ENCODE peak calls at places on chromosomes 13 and 19, in five cellular contexts. U is EH, P is NCI-H1092, C is left colon, F is kidney. Z is an unnamed sample.

GRCh38 chr19:20513179-20513934 is 52.2 kb downstream of the ZNF737 start:
- DNase-seq in P (no peak), C (no peak), F (no peak), U (no peak), Z (no peak)

GRCh38 chr19:13132471-13133166 is 14.6 kb downstream of the NACC1 start:
- DNase-seq in F (no peak), P (no peak), U (peak; percentile 87), C (no peak), Z (no peak)

GRCh38 chr19:4007021-4007835 is at the start of gene PIAS4:
- DNase-seq in P (peak; percentile 90), U (peak; percentile 94), F (peak; percentile 99), C (peak; percentile 93), Z (peak; percentile 96)

GRCh38 chr13:75485286-75486062 is 3.5 kb upstream of the TBC1D4 start:
- DNase-seq in F (no peak), C (no peak), U (peak; percentile 64), P (no peak), Z (no peak)

GRCh38 chr13:40787062-40787461 is 2.3 kb upstream of the SLC25A15 start:
- DNase-seq in P (no peak), U (peak; percentile 85), C (no peak), F (no peak), Z (no peak)

GRCh38 chr19:18437481-18438330 is at the start of gene ISYNA1:
- DNase-seq in C (no peak), P (peak; percentile 33), F (peak; percentile 89), U (peak; percentile 49), Z (peak; percentile 47)

GRCh38 chr19:29606420-29606747 is 301 bp downstream of the POP4 start:
- DNase-seq in F (no peak), P (no peak), U (no peak), C (no peak), Z (no peak)

GRCh38 chr19:19860756-19861390 is 4.8 kb upstream of the ZNF253 start:
- DNase-seq in U (peak; percentile 0), P (no peak), C (no peak), F (no peak), Z (no peak)

GRCh38 chr19:44499559-44499958 is 763 bp downstream of the ZNF180 start:
- DNase-seq in F (no peak), U (no peak), P (no peak), C (no peak), Z (no peak)

GRCh38 chr13:40755082-40755755 is 15.8 kb downstream of the MRPS31 start:
- DNase-seq in F (no peak), C (peak; percentile 44), U (no peak), P (no peak), Z (no peak)

GRCh38 chr19:30074096-30074495 is 132.1 kb downstream of the URI1 start:
- DNase-seq in C (no peak), F (no peak), U (no peak), P (no peak), Z (no peak)

GRCh38 chr19:5090780-5091575 is 122.1 kb downstream of the KDM4B start:
- DNase-seq in U (peak; percentile 37), C (peak; percentile 42), P (peak; percentile 46), F (no peak), Z (no peak)

GRCh38 chr13:112131740-112132113 is 64.8 kb downstream of the SOX1 start:
- DNase-seq in U (no peak), F (no peak), C (no peak), P (peak; percentile 10), Z (no peak)

GRCh38 chr13:100611678-100612492 is 23.3 kb upstream of the GGACT start:
- DNase-seq in C (no peak), U (no peak), F (no peak), P (no peak), Z (no peak)

GRCh38 chr13:20923272-20923671 is 20.7 kb upstream of the XPO4 start:
- DNase-seq in C (no peak), F (no peak), P (no peak), U (no peak), Z (no peak)

GRCh38 chr13:47136659-47136975 is 239.8 kb upstream of the HTR2A start:
- DNase-seq in C (no peak), F (no peak), U (no peak), P (no peak), Z (no peak)

GRCh38 chr19:14565298-14565679 is 6.6 kb downstream of the NDUFB7 start:
- DNase-seq in P (no peak), C (no peak), F (no peak), U (no peak), Z (no peak)

GRCh38 chr13:18995259-18995873 is 186.3 kb downstream of the TUBA3C start:
- DNase-seq in C (no peak), P (no peak), U (no peak), F (no peak), Z (no peak)